ENCODE peak calls at places on chromosomes 13 and 19, in ten cellular contexts. C, I, W, E, V, M, A, X, R and U are unnamed samples.
A peak's percentile ranks its signal among the peaks of the same experiment; 100 is the strongest.

GRCh38 chr13:79621449-79621848 is 140.5 kb downstream of the NDFIP2 start:
- DNase-seq in C (peak; percentile 68), I (no peak), W (no peak), E (no peak), V (no peak), M (no peak), A (no peak), X (no peak), R (no peak), U (no peak)

GRCh38 chr13:76148926-76149325 is 512.8 kb downstream of the LMO7 start:
- DNase-seq in C (peak; percentile 39), I (peak; percentile 63), W (no peak), E (no peak), V (no peak), M (no peak), A (peak; percentile 52), X (no peak), R (peak; percentile 72), U (peak; percentile 54)

GRCh38 chr19:750640-751423 is at the start of gene MISP:
- DNase-seq in C (peak; percentile 61), I (no peak), W (no peak), E (peak; percentile 75), V (no peak), M (peak; percentile 57), A (no peak), X (no peak), R (no peak), U (no peak)

GRCh38 chr13:105962080-105962479 is 573.4 kb downstream of the EFNB2 start:
- DNase-seq in C (no peak), I (no peak), W (no peak), E (no peak), V (no peak), M (no peak), A (no peak), X (no peak), R (no peak), U (no peak)

GRCh38 chr13:101875717-101876393 is 423.4 kb downstream of the ITGBL1 start:
- DNase-seq in C (peak; percentile 91), I (no peak), W (no peak), E (no peak), V (no peak), M (no peak), A (peak; percentile 97), X (no peak), R (peak; percentile 68), U (peak; percentile 53)

GRCh38 chr13:90272356-90272755 is 1075.1 kb upstream of the MIR17HG start:
- DNase-seq in C (peak; percentile 85), I (no peak), W (no peak), E (no peak), V (no peak), M (no peak), A (peak; percentile 20), X (no peak), R (peak; percentile 46), U (peak; percentile 62)

GRCh38 chr19:7349961-7350711 is 1.4 kb downstream of the ARHGEF18 start:
- DNase-seq in C (no peak), I (no peak), W (no peak), E (peak; percentile 66), V (peak; percentile 55), M (no peak), A (no peak), X (peak; percentile 87), R (no peak), U (no peak)

GRCh38 chr13:40116008-40116407 is 460.5 kb downstream of the COG6 start:
- DNase-seq in C (peak; percentile 94), I (no peak), W (no peak), E (no peak), V (peak; percentile 79), M (peak; percentile 73), A (peak; percentile 97), X (no peak), R (peak; percentile 96), U (peak; percentile 49)

DNA sequence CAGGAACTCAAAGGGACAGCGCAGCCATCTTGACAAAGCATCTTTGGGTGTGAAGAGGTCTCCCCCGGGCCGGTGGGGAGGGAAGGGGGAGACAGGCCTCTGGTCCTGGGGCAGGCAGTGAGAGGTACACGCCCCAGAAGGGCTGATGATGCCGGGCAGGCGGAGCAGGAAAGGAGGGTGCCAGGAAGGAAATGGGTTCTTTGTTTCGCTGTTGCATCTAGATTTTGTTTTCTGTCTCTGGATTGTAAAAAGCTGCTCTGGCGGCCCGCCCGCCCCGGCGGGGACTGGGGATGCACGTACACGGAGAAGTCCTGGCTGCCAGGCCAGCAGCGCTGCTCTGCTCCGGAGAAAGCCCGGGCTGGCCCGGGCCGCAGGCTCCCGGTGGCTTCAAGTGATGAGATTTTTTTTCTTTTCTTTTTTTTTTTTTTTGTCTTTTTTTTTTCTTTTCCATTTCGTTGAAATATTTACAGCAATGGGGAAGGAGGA is 13.2 kb upstream of the ASF1B start:
- DNase-seq in C (no peak), I (no peak), W (peak; percentile 55), E (peak; percentile 90), V (peak; percentile 76), M (peak; percentile 26), A (no peak), X (peak; percentile 72), R (peak; percentile 24), U (no peak)
- H3K4me3 ChIP-seq in C (no peak overlapping the region), I (no peak overlapping the region), W (peak overlapping the region; percentile 37), E (no peak overlapping the region), V (peak overlapping the region; percentile 57), M (no peak overlapping the region), A (no peak overlapping the region), X (peak overlapping the region; percentile 59), R (peak overlapping the region; percentile 2), U (peak overlapping the region; percentile 0)

GRCh38 chr13:44573071-44573470 is 3.1 kb downstream of the TSC22D1 start:
- DNase-seq in C (no peak), I (no peak), W (no peak), E (no peak), V (no peak), M (no peak), A (no peak), X (no peak), R (no peak), U (no peak)

GRCh38 chr13:44575741-44576395 is at the start of gene TSC22D1:
- DNase-seq in C (peak; percentile 47), I (no peak), W (peak; percentile 48), E (peak; percentile 83), V (peak; percentile 75), M (peak; percentile 61), A (peak; percentile 71), X (peak; percentile 68), R (peak; percentile 51), U (peak; percentile 12)

GRCh38 chr13:44575035-44575434 is 1.1 kb downstream of the TSC22D1 start:
- DNase-seq in C (peak; percentile 11), I (no peak), W (no peak), E (no peak), V (no peak), M (no peak), A (no peak), X (no peak), R (no peak), U (no peak)

GRCh38 chr13:44574466-44574855 is 1.7 kb downstream of the TSC22D1 start:
- DNase-seq in C (no peak), I (no peak), W (no peak), E (no peak), V (no peak), M (no peak), A (peak; percentile 26), X (no peak), R (peak; percentile 40), U (no peak)

DNA sequence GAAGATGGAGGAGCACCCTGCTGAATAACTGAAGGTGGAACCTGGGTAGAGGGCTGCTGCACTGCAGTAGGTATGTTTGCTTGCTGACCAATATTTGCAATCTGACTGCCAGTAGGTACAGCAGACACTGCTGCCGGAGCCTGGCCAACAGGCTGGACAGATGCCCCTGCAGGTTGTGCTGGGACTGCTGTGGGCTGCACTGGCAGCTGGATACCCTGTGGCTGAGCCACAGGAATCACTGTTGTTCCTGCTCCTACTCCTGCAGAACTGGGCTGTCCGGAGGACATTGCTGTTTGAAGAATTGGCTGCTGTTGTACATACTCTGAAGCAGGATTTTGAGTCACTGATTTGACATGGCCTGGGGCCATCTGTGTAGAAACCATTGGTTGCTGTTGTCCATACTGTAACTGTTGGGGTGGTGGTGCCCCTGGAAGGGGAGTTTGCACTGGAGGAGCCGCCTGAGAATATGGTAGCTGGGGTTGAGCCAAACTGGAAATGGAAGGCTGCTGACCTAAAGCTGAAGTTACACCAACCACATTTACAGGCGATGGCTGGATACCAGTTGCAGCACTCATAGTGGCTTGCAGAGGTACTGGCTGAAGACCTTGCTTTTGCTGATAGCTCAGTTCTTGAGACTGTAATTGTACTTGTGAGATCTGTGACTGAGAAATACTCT is 2.2 kb downstream of the TSC22D1 start:
- DNase-seq in C (peak; percentile 28), I (no peak), W (peak; percentile 50), E (no peak), V (no peak), M (peak; percentile 55), A (peak; percentile 78), X (no peak), R (peak; percentile 46), U (peak; percentile 13)
- H3K4me3 ChIP-seq in C (no peak overlapping the region), I (peak overlapping the region; percentile 83), W (peak overlapping the region; percentile 30), E (peak overlapping the region; percentile 95), V (peak overlapping the region; percentile 97), M (no peak overlapping the region), A (peak overlapping the region; percentile 89), X (no peak overlapping the region), R (no peak overlapping the region), U (peak overlapping the region; percentile 12)

GRCh38 chr19:15448014-15448777 is 1.6 kb downstream of the WIZ start:
- DNase-seq in C (no peak), I (no peak), W (no peak), E (no peak), V (no peak), M (no peak), A (no peak), X (no peak), R (no peak), U (no peak)
- H3K4me3 ChIP-seq in C (no peak overlapping the region), I (no peak overlapping the region), W (no peak overlapping the region), E (no peak overlapping the region), V (peak overlapping the region; percentile 89), M (no peak overlapping the region), A (peak overlapping the region; percentile 70), X (no peak overlapping the region), R (no peak overlapping the region), U (no peak overlapping the region)

GRCh38 chr13:23796546-23796945 is 92.7 kb downstream of the MIPEP start:
- DNase-seq in C (no peak), I (no peak), W (no peak), E (no peak), V (no peak), M (no peak), A (peak; percentile 59), X (no peak), R (no peak), U (peak; percentile 49)

GRCh38 chr13:23794267-23795161 is 94.7 kb downstream of the MIPEP start:
- DNase-seq in C (peak; percentile 52), I (no peak), W (no peak), E (no peak), V (no peak), M (no peak), A (peak; percentile 66), X (no peak), R (peak; percentile 67), U (no peak)

GRCh38 chr13:23790591-23791170 is 98.5 kb downstream of the MIPEP start:
- DNase-seq in C (no peak), I (peak; percentile 73), W (no peak), E (no peak), V (no peak), M (no peak), A (peak; percentile 95), X (no peak), R (peak; percentile 79), U (peak; percentile 84)

GRCh38 chr13:23792680-23793079 is 96.5 kb downstream of the MIPEP start:
- DNase-seq in C (no peak), I (no peak), W (no peak), E (no peak), V (no peak), M (no peak), A (no peak), X (no peak), R (no peak), U (no peak)

GRCh38 chr13:23793711-23794110 is 95.5 kb downstream of the MIPEP start:
- DNase-seq in C (no peak), I (no peak), W (no peak), E (no peak), V (no peak), M (no peak), A (no peak), X (no peak), R (no peak), U (no peak)
- H3K4me3 ChIP-seq in C (no peak overlapping the region), I (no peak overlapping the region), W (no peak overlapping the region), E (no peak overlapping the region), V (no peak overlapping the region), M (no peak overlapping the region), A (no peak overlapping the region), X (no peak overlapping the region), R (no peak overlapping the region), U (no peak overlapping the region)